ENCODE peak calls at places on chromosomes 2 and 18, in five cellular contexts. G, Z, D, C and P are unnamed samples.

GRCh38 chr2:113089907-113090306 is 22.1 kb downstream of the IL1F10 start:
- DNase-seq in G (no peak), Z (peak; percentile 12), D (no peak), C (no peak), P (no peak)

GRCh38 chr18:48848641-48849143 is 102.1 kb downstream of the SMAD7 start:
- DNase-seq in G (no peak), Z (no peak), D (no peak), C (no peak), P (peak; percentile 87)

GRCh38 chr2:26532301-26533250 is 54.7 kb upstream of the OTOF start:
- DNase-seq in G (no peak), Z (no peak), D (no peak), C (peak; percentile 43), P (peak; percentile 26)

GRCh38 chr2:100193334-100193733 is 50.9 kb upstream of the AFF3 start:
- DNase-seq in G (no peak), Z (no peak), D (no peak), C (no peak), P (no peak)

GRCh38 chr2:218074031-218074430 is 5.0 kb downstream of the RUFY4 start:
- DNase-seq in G (no peak), Z (peak; percentile 39), D (no peak), C (no peak), P (no peak)

GRCh38 chr2:179558010-179558911 is 293.6 kb upstream of the SESTD1 start:
- DNase-seq in G (no peak), Z (no peak), D (no peak), C (no peak), P (no peak)

GRCh38 chr2:202512176-202512575 is 122.6 kb upstream of the FAM117B start:
- DNase-seq in G (no peak), Z (no peak), D (no peak), C (no peak), P (no peak)

GRCh38 chr18:23778828-23779227 is 89.6 kb downstream of the LAMA3 start:
- DNase-seq in G (no peak), Z (no peak), D (no peak), C (no peak), P (no peak)

GRCh38 chr18:39801848-39802247 is 2153.2 kb upstream of the PIK3C3 start:
- DNase-seq in G (no peak), Z (no peak), D (no peak), C (no peak), P (no peak)

GRCh38 chr2:167140330-167140729 is 252.1 kb downstream of the XIRP2 start:
- DNase-seq in G (no peak), Z (no peak), D (no peak), C (no peak), P (no peak)

GRCh38 chr2:32008811-32009478 is 1.9 kb downstream of the MEMO1 start:
- DNase-seq in G (no peak), Z (peak; percentile 16), D (no peak), C (peak; percentile 70), P (no peak)

GRCh38 chr2:135164431-135164830 is 112.3 kb downstream of the RAB3GAP1 start:
- DNase-seq in G (no peak), Z (no peak), D (no peak), C (no peak), P (no peak)

GRCh38 chr2:150410809-150411208 is 76.7 kb downstream of the RND3 start:
- DNase-seq in G (no peak), Z (no peak), D (no peak), C (no peak), P (no peak)

GRCh38 chr2:118249531-118249930 is 161.3 kb downstream of the INSIG2 start:
- DNase-seq in G (no peak), Z (peak; percentile 63), D (no peak), C (no peak), P (no peak)

GRCh38 chr2:63643486-63643885 is 54.7 kb downstream of the MDH1 start:
- DNase-seq in G (no peak), Z (no peak), D (no peak), C (no peak), P (no peak)

GRCh38 chr2:20217041-20217970 is 7.6 kb downstream of the SDC1 start:
- DNase-seq in G (no peak), Z (no peak), D (no peak), C (no peak), P (peak; percentile 98)

GRCh38 chr2:216632952-216633615 is at the start of gene IGFBP2:
- DNase-seq in G (no peak), Z (no peak), D (no peak), C (no peak), P (peak; percentile 65)

GRCh38 chr2:190759749-190760213 is 110.9 kb downstream of the NAB1 start:
- DNase-seq in G (no peak), Z (no peak), D (no peak), C (no peak), P (no peak)

GRCh38 chr2:241066171-241066892 is 35.8 kb downstream of the MTERF4 start:
- DNase-seq in G (no peak), Z (no peak), D (no peak), C (no peak), P (no peak)

GRCh38 chr18:1261054-1261453 is 356.4 kb downstream of the ADCYAP1 start:
- DNase-seq in G (no peak), Z (no peak), D (no peak), C (no peak), P (no peak)

GRCh38 chr18:31929273-31929672 is 13.7 kb downstream of the TRAPPC8 start:
- DNase-seq in G (no peak), Z (no peak), D (no peak), C (no peak), P (no peak)

GRCh38 chr2:3606370-3607124 is 11.6 kb downstream of the COLEC11 start:
- DNase-seq in G (no peak), Z (no peak), D (no peak), C (peak; percentile 54), P (no peak)

GRCh38 chr18:4455113-4455811 is at the start of gene DLGAP1:
- DNase-seq in G (no peak), Z (peak; percentile 44), D (no peak), C (no peak), P (peak; percentile 38)

GRCh38 chr2:168930242-168930641 is 29.2 kb downstream of the G6PC2 start:
- DNase-seq in G (no peak), Z (no peak), D (no peak), C (no peak), P (no peak)

GRCh38 chr18:13813271-13813849 is 10.6 kb upstream of the MC5R start:
- DNase-seq in G (no peak), Z (peak; percentile 52), D (peak; percentile 49), C (peak; percentile 83), P (no peak)

GRCh38 chr2:200335657-200336056 is 29.2 kb downstream of the SPATS2L start:
- DNase-seq in G (no peak), Z (no peak), D (no peak), C (no peak), P (no peak)

GRCh38 chr2:218028562-218029348 is 26.0 kb upstream of the TNS1 start:
- DNase-seq in G (no peak), Z (no peak), D (no peak), C (peak; percentile 46), P (no peak)

GRCh38 chr2:18804540-18804939 is 215.2 kb upstream of the NT5C1B start:
- DNase-seq in G (no peak), Z (no peak), D (no peak), C (no peak), P (no peak)

GRCh38 chr2:220215785-220216184 is 588.4 kb downstream of the SLC4A3 start:
- DNase-seq in G (no peak), Z (no peak), D (no peak), C (no peak), P (no peak)

GRCh38 chr2:8239402-8240127 is 442.3 kb upstream of the ID2 start:
- DNase-seq in G (no peak), Z (peak; percentile 16), D (no peak), C (no peak), P (no peak)

GRCh38 chr2:133674433-133675331 is 106.4 kb upstream of the NCKAP5 start:
- DNase-seq in G (no peak), Z (no peak), D (no peak), C (no peak), P (no peak)

GRCh38 chr2:88950010-88950409 is 258.5 kb downstream of the RPIA start:
- DNase-seq in G (no peak), Z (peak; percentile 11), D (no peak), C (no peak), P (no peak)

GRCh38 chr2:239882335-239882734 is 142.8 kb downstream of the NDUFA10 start:
- DNase-seq in G (peak; percentile 13), Z (peak; percentile 51), D (peak; percentile 30), C (peak; percentile 84), P (no peak)